ENCODE peak calls at places on chromosomes 2 and 18, in seven cellular contexts. G is heart left ventricle, O is thoracic aorta, B is right cardiac atrium, X is SJSA1, F is AG04450, U is right lobe of liver. W is an unnamed sample. For H3K9me3, the result is how much of the 10 kb centered on the place peaks cover.

GRCh38 chr18:56974141-56974540 is 172.7 kb upstream of the BOD1L2 start:
- DNase-seq in G (no peak), O (no peak), B (no peak), X (no peak), F (no peak), U (no peak), W (no peak)

GRCh38 chr2:15449542-15450236 is 111.4 kb downstream of the NBAS start:
- DNase-seq in G (no peak), O (no peak), B (no peak), X (no peak), F (no peak), U (no peak), W (no peak)

GRCh38 chr2:240567137-240567871 is 980 bp upstream of the RNPEPL1 start:
- DNase-seq in G (peak), O (no peak), B (peak), X (peak), F (no peak), U (peak), W (no peak)

GRCh38 chr2:195929531-195929930 is 139.1 kb downstream of the DNAH7 start:
- DNase-seq in G (no peak), O (no peak), B (no peak), X (no peak), F (no peak), U (no peak), W (no peak)

GRCh38 chr2:74735544-74735943 is 81.5 kb downstream of the SEMA4F start:
- DNase-seq in G (no peak), O (no peak), B (no peak), X (no peak), F (no peak), U (no peak), W (no peak)

GRCh38 chr18:43278401-43278800 is 1.1 kb upstream of the SYT4 start:
- DNase-seq in G (no peak), O (no peak), B (no peak), X (no peak), F (no peak), U (no peak), W (no peak)

GRCh38 chr2:150225030-150225429 is 262.4 kb downstream of the RND3 start:
- DNase-seq in G (no peak), O (no peak), B (no peak), X (no peak), F (no peak), U (no peak), W (no peak)

GRCh38 chr2:16656784-16657391 is 8.7 kb downstream of the CYRIA start:
- DNase-seq in G (no peak), O (peak), B (peak), X (no peak), F (no peak), U (no peak), W (no peak)

GRCh38 chr18:8661754-8662573 is 43.4 kb upstream of the MTCL1 start:
- DNase-seq in G (no peak), O (no peak), B (no peak), X (no peak), F (no peak), U (no peak), W (no peak)

GRCh38 chr18:61637319-61637718 is 255.5 kb downstream of the RNF152 start:
- DNase-seq in G (no peak), O (no peak), B (no peak), X (no peak), F (no peak), U (peak), W (no peak)

GRCh38 chr2:72118386-72118785 is 29.3 kb downstream of the CYP26B1 start:
- DNase-seq in G (no peak), O (no peak), B (no peak), X (no peak), F (no peak), U (no peak), W (no peak)

GRCh38 chr18:25329783-25330182 is 22.2 kb downstream of the ZNF521 start:
- DNase-seq in G (no peak), O (no peak), B (no peak), X (no peak), F (no peak), U (no peak), W (no peak)

GRCh38 chr2:239464166-239465016 is 63.6 kb upstream of the HDAC4 start:
- DNase-seq in G (peak), O (no peak), B (no peak), X (peak), F (no peak), U (peak), W (no peak)

GRCh38 chr2:22880161-22880560 is 504.8 kb upstream of the KLHL29 start:
- DNase-seq in G (no peak), O (no peak), B (no peak), X (no peak), F (no peak), U (no peak), W (no peak)

GRCh38 chr18:21454725-21455124 is 145.8 kb downstream of the ESCO1 start:
- DNase-seq in G (no peak), O (no peak), B (no peak), X (no peak), F (no peak), U (no peak), W (no peak)

GRCh38 chr2:235170536-235171510 is 219.0 kb downstream of the SH3BP4 start:
- DNase-seq in G (no peak), O (no peak), B (no peak), X (peak), F (peak), U (no peak), W (no peak)

GRCh38 chr18:64055019-64055418 is 85.1 kb downstream of the SERPINB8 start:
- DNase-seq in G (no peak), O (no peak), B (no peak), X (no peak), F (no peak), U (no peak), W (no peak)

GRCh38 chr18:33761363-33761762 is 183.3 kb downstream of the ASXL3 start:
- DNase-seq in G (no peak), O (no peak), B (peak), X (no peak), F (no peak), U (no peak), W (no peak)

GRCh38 chr2:221420245-221420644 is 151.9 kb downstream of the EPHA4 start:
- DNase-seq in G (no peak), O (no peak), B (no peak), X (no peak), F (no peak), U (no peak), W (no peak)

GRCh38 chr2:23249348-23249747 is 135.6 kb upstream of the KLHL29 start:
- DNase-seq in G (peak), O (peak), B (peak), X (no peak), F (no peak), U (peak), W (no peak)

GRCh38 chr18:32383040-32383819 is 87.5 kb downstream of the GAREM1 start:
- DNase-seq in G (no peak), O (no peak), B (no peak), X (peak), F (peak), U (no peak), W (no peak)

GRCh38 chr2:3025261-3025660 is 352.4 kb downstream of the EIPR1 start:
- DNase-seq in G (no peak), O (no peak), B (no peak), X (no peak), F (no peak), U (no peak), W (no peak)

GRCh38 chr2:57965961-57966360 is 80.6 kb upstream of the VRK2 start:
- DNase-seq in G (no peak), O (no peak), B (no peak), X (no peak), F (no peak), U (no peak), W (no peak)

GRCh38 chr2:229343661-229344060 is 72.6 kb upstream of the PID1 start:
- DNase-seq in G (no peak), O (no peak), B (no peak), X (no peak), F (no peak), U (no peak), W (no peak)

GRCh38 chr18:43664487-43665008 is 387.3 kb upstream of the SYT4 start:
- DNase-seq in G (no peak), O (no peak), B (no peak), X (no peak), F (no peak), U (no peak), W (no peak)

GRCh38 chr2:231554327-231554726 is 24.1 kb upstream of the NMUR1 start:
- DNase-seq in G (no peak), O (no peak), B (no peak), X (no peak), F (no peak), U (no peak), W (no peak)

GRCh38 chr18:55819448-55819847 is 231.5 kb upstream of the TCF4 start:
- DNase-seq in G (no peak), O (no peak), B (no peak), X (no peak), F (no peak), U (no peak), W (no peak)

GRCh38 chr2:44237221-44237620 is 38.1 kb upstream of the SLC3A1 start:
- DNase-seq in G (no peak), O (no peak), B (no peak), X (no peak), F (no peak), U (no peak), W (no peak)

GRCh38 chr2:13413989-13414388 is 697.3 kb downstream of the TRIB2 start:
- DNase-seq in G (no peak), O (no peak), B (no peak), X (no peak), F (no peak), U (no peak), W (no peak)

GRCh38 chr2:143581989-143582719 is 452.9 kb downstream of the ARHGAP15 start:
- DNase-seq in G (no peak), O (no peak), B (no peak), X (no peak), F (no peak), U (no peak), W (no peak)

GRCh38 chr2:96878171-96878570 is 8.3 kb upstream of the SEMA4C start:
- DNase-seq in G (no peak), O (no peak), B (no peak), X (no peak), F (no peak), U (no peak), W (no peak)

GRCh38 chr2:54065411-54065810 is 50.0 kb upstream of the ACYP2 start:
- DNase-seq in G (no peak), O (no peak), B (no peak), X (peak), F (peak), U (no peak), W (no peak)

GRCh38 chr18:74299746-74300145 is 8.0 kb upstream of the CYB5A start:
- DNase-seq in G (no peak), O (no peak), B (no peak), X (no peak), F (no peak), U (no peak), W (no peak)

GRCh38 chr2:120751553-120751952 is 15.9 kb downstream of the GLI2 start:
- DNase-seq in G (no peak), O (no peak), B (no peak), X (peak), F (no peak), U (peak), W (no peak)

GRCh38 chr2:15069149-15069548 is 436.6 kb downstream of the LRATD1 start:
- DNase-seq in G (no peak), O (no peak), B (no peak), X (no peak), F (no peak), U (no peak), W (no peak)

GRCh38 chr18:5376994-5377393 is 81.5 kb upstream of the ZBTB14 start:
- DNase-seq in G (no peak), O (no peak), B (no peak), X (no peak), F (no peak), U (no peak), W (no peak)
- H3K9me3 ChIP-seq in G (under half), O (under half), B (under half), X (under half), F (under half), U (under half), W (under half)

GRCh38 chr18:12088731-12089375 is 4.8 kb upstream of the ANKRD62 start:
- DNase-seq in G (no peak), O (no peak), B (no peak), X (no peak), F (no peak), U (no peak), W (no peak)
- H3K4me3 ChIP-seq in G (no peak), O (no peak), B (no peak), X (no peak), F (no peak), U (no peak), W (no peak)

DNA sequence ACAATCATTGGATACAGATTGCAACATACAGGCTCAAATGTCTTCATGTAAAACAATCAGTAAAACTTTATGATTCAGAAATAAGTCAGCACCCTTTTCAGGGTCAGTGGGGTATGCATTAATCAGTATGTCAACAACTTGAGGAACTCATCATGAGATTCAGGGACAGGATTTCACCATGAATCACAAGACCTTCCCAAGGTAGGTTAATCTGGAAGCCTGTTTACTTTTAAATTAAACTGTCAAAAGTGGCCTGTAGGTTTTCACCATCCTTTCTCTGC is 104.8 kb downstream of the SP100 start:
- DNase-seq in G (no peak), O (no peak), B (no peak), X (no peak), F (no peak), U (no peak), W (no peak)
- H3K9me3 ChIP-seq in G (under half), O (under half), B (under half), X (under half), F (under half), U (under half), W (under half)

GRCh38 chr2:33476793-33477190 is 343 bp downstream of the RASGRP3 start:
- DNase-seq in G (no peak), O (no peak), B (no peak), X (no peak), F (no peak), U (no peak), W (no peak)
- H3K4me3 ChIP-seq in G (no peak), O (peak), B (peak), X (peak), F (peak), U (peak), W (peak)

DNA sequence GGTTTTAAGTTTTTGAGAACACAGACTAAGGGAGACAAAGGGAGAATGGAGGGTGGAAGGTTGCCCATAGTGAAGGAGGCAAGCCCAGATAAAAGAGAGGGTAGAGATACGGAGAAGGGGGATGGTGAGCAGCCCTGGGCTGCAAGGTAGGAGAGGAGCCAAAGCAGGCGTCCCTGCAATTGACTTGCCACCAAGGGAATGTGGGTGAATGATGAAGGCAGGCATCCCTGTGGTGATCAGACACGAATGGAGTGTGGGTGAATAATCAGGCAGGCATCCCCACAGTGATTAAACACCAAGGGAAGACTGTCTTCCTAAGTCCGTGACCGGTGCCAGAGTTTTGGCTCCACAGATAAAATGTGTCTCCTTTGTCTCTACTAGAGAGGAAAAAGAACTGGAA is 16.5 kb upstream of the ALPK2 start:
- DNase-seq in G (no peak), O (no peak), B (no peak), X (peak), F (no peak), U (no peak), W (no peak)
- H3K9me3 ChIP-seq in G (under half), O (under half), B (under half), X (under half), F (under half), U (under half), W (under half)

DNA sequence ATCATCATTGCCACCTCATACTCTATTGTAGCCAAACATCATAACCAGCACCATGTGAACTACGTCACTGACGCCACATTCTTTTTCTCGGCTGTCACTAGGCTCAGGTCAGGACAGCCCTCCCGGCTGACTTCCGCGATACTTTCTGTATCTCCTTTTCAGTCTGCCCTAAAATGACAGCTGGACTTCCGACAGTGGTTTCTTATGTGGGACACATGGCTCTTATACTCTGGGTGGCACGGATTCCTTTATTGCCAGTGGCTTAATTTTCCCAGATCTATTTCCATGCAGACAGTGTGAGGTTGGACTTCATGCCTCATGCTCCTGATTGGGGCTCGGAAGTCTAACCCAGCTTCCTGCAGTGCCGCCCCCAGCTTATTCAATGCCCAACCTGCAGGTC is 39.9 kb upstream of the SMIM21 start:
- DNase-seq in G (no peak), O (no peak), B (no peak), X (no peak), F (no peak), U (no peak), W (no peak)
- H3K4me3 ChIP-seq in G (no peak), O (no peak), B (no peak), X (no peak), F (no peak), U (no peak), W (no peak)

DNA sequence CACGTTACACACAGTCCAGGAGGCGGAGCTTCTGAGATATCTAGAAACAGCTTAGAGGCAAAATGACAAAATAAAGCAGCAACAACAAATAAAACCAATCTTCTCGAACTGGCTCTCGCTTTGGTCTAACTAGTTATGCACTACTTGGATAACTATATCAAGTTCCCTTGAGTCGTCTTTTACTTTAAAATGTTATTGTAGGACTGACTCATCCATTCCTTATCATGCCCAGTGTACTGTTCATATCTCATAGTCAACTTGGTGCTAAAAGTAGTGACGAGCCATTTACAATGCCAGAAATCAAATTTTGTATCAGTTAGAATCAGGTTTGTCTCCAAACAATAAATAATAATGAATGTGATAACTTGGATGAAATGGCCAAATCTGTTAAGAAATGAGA is 102.5 kb upstream of the SLC35G4 start:
- DNase-seq in G (no peak), O (no peak), B (no peak), X (no peak), F (no peak), U (no peak), W (no peak)
- H3K9me3 ChIP-seq in G (under half), O (under half), B (under half), X (under half), F (under half), U (under half), W (under half)

GRCh38 chr2:25362049-25362563 is 20.4 kb upstream of the DNMT3A start:
- DNase-seq in G (peak), O (peak), B (peak), X (peak), F (peak), U (peak), W (peak)
- H3K4me3 ChIP-seq in G (no peak), O (peak), B (peak), X (peak), F (peak), U (peak), W (peak)

DNA sequence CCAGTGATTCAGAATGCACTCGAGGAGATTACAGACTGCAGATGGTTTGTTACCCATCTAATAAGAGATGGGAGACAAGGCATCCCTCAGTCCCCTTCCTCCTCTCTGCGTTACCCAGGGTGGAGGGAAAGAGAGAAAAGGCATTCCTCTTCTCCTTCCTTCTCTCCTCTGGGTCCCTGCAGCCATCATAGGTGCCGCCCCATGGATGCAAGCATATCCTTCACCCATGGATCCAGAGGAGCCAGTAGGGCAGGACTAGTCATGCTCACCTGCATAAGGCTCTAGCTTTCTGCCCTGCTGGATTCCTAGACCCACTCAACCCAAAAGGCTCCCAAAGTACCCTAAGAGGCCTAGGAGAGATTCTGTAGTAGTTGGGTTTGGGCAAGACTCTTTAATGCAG is 20.4 kb downstream of the CMPK2 start:
- DNase-seq in G (no peak), O (no peak), B (no peak), X (no peak), F (no peak), U (no peak), W (no peak)
- H3K9me3 ChIP-seq in G (half or more), O (half or more), B (under half), X (under half), F (under half), U (under half), W (half or more)

GRCh38 chr2:237101118-237101979 is 15.7 kb downstream of the COPS8 start:
- DNase-seq in G (no peak), O (no peak), B (no peak), X (no peak), F (no peak), U (no peak), W (no peak)
- H3K4me3 ChIP-seq in G (no peak), O (no peak), B (no peak), X (no peak), F (no peak), U (no peak), W (no peak)